ENCODE peak calls at places on chromosomes 1 and 21, in seven cellular contexts. B is WERI-Rb-1, A is NT2/D1, C is esophagus squamous epithelium, X is astrocyte, S is heart right ventricle, Q is right atrium auricular region. T is an unnamed sample. For H3K27me3, the result is how much of the 10 kb centered on the place peaks cover.

GRCh38 chr21:45161039-45161945 is 86.9 kb downstream of the ADARB1 start:
- DNase-seq in B (peak), A (no peak), C (no peak), X (no peak), S (no peak), Q (no peak), T (no peak)

GRCh38 chr1:113849072-113849471 is 22.4 kb downstream of the PTPN22 start:
- DNase-seq in B (no peak), A (no peak), C (no peak), X (no peak), S (no peak), Q (no peak), T (no peak)

GRCh38 chr1:222928212-222928611 is 113.4 kb downstream of the DISP1 start:
- DNase-seq in B (peak), A (peak), C (no peak), X (peak), S (peak), Q (peak), T (no peak)

GRCh38 chr1:81126989-81127571 is 673.7 kb upstream of the ADGRL2 start:
- DNase-seq in B (peak), A (no peak), C (no peak), X (peak), S (no peak), Q (no peak), T (no peak)

GRCh38 chr1:200184196-200184595 is 156.7 kb downstream of the NR5A2 start:
- DNase-seq in B (no peak), A (no peak), C (peak), X (peak), S (peak), Q (peak), T (no peak)

GRCh38 chr1:219385786-219386427 is 212.2 kb downstream of the LYPLAL1 start:
- DNase-seq in B (peak), A (peak), C (no peak), X (peak), S (no peak), Q (no peak), T (peak)

GRCh38 chr1:244599937-244600350 is 53.0 kb upstream of the DESI2 start:
- DNase-seq in B (no peak), A (no peak), C (no peak), X (peak), S (no peak), Q (no peak), T (no peak)

GRCh38 chr1:205144751-205145150 is 23.0 kb upstream of the RBBP5 start:
- DNase-seq in B (no peak), A (no peak), C (no peak), X (peak), S (no peak), Q (no peak), T (no peak)

GRCh38 chr1:81430955-81431646 is 369.6 kb upstream of the ADGRL2 start:
- DNase-seq in B (no peak), A (peak), C (no peak), X (no peak), S (no peak), Q (no peak), T (no peak)

GRCh38 chr1:153380711-153381110 is 5.3 kb upstream of the S100A12 start:
- DNase-seq in B (no peak), A (no peak), C (no peak), X (no peak), S (no peak), Q (peak), T (no peak)

GRCh38 chr1:151157067-151157531 is 650 bp downstream of the TNFAIP8L2 start:
- DNase-seq in B (no peak), A (no peak), C (no peak), X (no peak), S (no peak), Q (no peak), T (peak)

GRCh38 chr1:6128276-6129081 is 51.6 kb downstream of the CHD5 start:
- DNase-seq in B (no peak), A (no peak), C (no peak), X (no peak), S (peak), Q (no peak), T (no peak)

GRCh38 chr1:203287109-203287893 is 18.0 kb upstream of the BTG2 start:
- DNase-seq in B (peak), A (no peak), C (peak), X (no peak), S (peak), Q (peak), T (peak)

GRCh38 chr1:213409971-213410370 is 358.9 kb downstream of the RPS6KC1 start:
- DNase-seq in B (no peak), A (peak), C (no peak), X (no peak), S (no peak), Q (no peak), T (no peak)

GRCh38 chr1:200795151-200795550 is 56.5 kb downstream of the CAMSAP2 start:
- DNase-seq in B (no peak), A (no peak), C (no peak), X (peak), S (no peak), Q (no peak), T (no peak)

GRCh38 chr1:43671626-43672330 is 21.8 kb downstream of the KDM4A start:
- DNase-seq in B (no peak), A (no peak), C (no peak), X (peak), S (no peak), Q (no peak), T (no peak)

GRCh38 chr1:94819945-94820746 is at the start of gene SLC44A3:
- DNase-seq in B (peak), A (peak), C (no peak), X (peak), S (peak), Q (no peak), T (no peak)

GRCh38 chr1:209421186-209421585 is 162.3 kb upstream of the CAMK1G start:
- DNase-seq in B (no peak), A (no peak), C (no peak), X (no peak), S (no peak), Q (no peak), T (no peak)

GRCh38 chr1:59156526-59157196 is 140.2 kb upstream of the FGGY start:
- DNase-seq in B (peak), A (peak), C (no peak), X (peak), S (no peak), Q (no peak), T (no peak)

GRCh38 chr1:2519729-2520128 is 6.7 kb downstream of the PANK4 start:
- DNase-seq in B (no peak), A (no peak), C (no peak), X (no peak), S (no peak), Q (no peak), T (no peak)

GRCh38 chr1:111739222-111739983 is at the start of gene INKA2:
- DNase-seq in B (peak), A (peak), C (peak), X (peak), S (peak), Q (peak), T (peak)

GRCh38 chr1:84407524-84408318 is 9.4 kb downstream of the DNASE2B start:
- DNase-seq in B (no peak), A (no peak), C (no peak), X (no peak), S (no peak), Q (no peak), T (no peak)

GRCh38 chr1:233424727-233425222 is 97.3 kb downstream of the MAP3K21 start:
- DNase-seq in B (no peak), A (no peak), C (no peak), X (no peak), S (no peak), Q (no peak), T (no peak)

GRCh38 chr1:67458663-67459062 is 28.5 kb upstream of the SERBP1 start:
- DNase-seq in B (no peak), A (peak), C (no peak), X (no peak), S (no peak), Q (no peak), T (no peak)

GRCh38 chr21:23016617-23017016 is 2018.4 kb downstream of the NCAM2 start:
- DNase-seq in B (peak), A (peak), C (no peak), X (no peak), S (no peak), Q (no peak), T (no peak)

GRCh38 chr1:32071758-32072621 is 749 bp upstream of the TMEM39B start:
- DNase-seq in B (no peak), A (no peak), C (no peak), X (peak), S (no peak), Q (no peak), T (no peak)

GRCh38 chr21:15005391-15005790 is 59.4 kb downstream of the NRIP1 start:
- DNase-seq in B (peak), A (peak), C (no peak), X (no peak), S (no peak), Q (no peak), T (peak)

GRCh38 chr1:13702425-13703127 is 2.6 kb downstream of the PRDM2 start:
- DNase-seq in B (no peak), A (no peak), C (no peak), X (no peak), S (no peak), Q (no peak), T (peak)

GRCh38 chr1:117892512-117892911 is 36.9 kb downstream of the GDAP2 start:
- DNase-seq in B (no peak), A (no peak), C (no peak), X (no peak), S (no peak), Q (no peak), T (no peak)

GRCh38 chr1:78061825-78062523 is 16.2 kb downstream of the GIPC2 start:
- DNase-seq in B (no peak), A (no peak), C (no peak), X (peak), S (no peak), Q (no peak), T (no peak)

GRCh38 chr1:54588377-54588776 is 34.9 kb downstream of the FAM151A start:
- DNase-seq in B (no peak), A (no peak), C (no peak), X (no peak), S (no peak), Q (no peak), T (no peak)

GRCh38 chr21:33699277-33699676 is 57.0 kb downstream of the ITSN1 start:
- DNase-seq in B (no peak), A (no peak), C (no peak), X (no peak), S (peak), Q (no peak), T (no peak)

GRCh38 chr1:237851209-237851845 is 39.4 kb downstream of the ZP4 start:
- DNase-seq in B (peak), A (peak), C (no peak), X (peak), S (no peak), Q (no peak), T (no peak)

GRCh38 chr1:214280386-214281029 is 451 bp upstream of the SMYD2 start:
- DNase-seq in B (peak), A (no peak), C (no peak), X (peak), S (peak), Q (peak), T (no peak)

GRCh38 chr1:211324992-211325775 is 1.4 kb upstream of the TRAF5 start:
- DNase-seq in B (no peak), A (no peak), C (no peak), X (no peak), S (no peak), Q (no peak), T (no peak)

GRCh38 chr1:35507947-35508346 is 49.3 kb downstream of the KIAA0319L start:
- DNase-seq in B (no peak), A (no peak), C (no peak), X (no peak), S (no peak), Q (no peak), T (no peak)

DNA sequence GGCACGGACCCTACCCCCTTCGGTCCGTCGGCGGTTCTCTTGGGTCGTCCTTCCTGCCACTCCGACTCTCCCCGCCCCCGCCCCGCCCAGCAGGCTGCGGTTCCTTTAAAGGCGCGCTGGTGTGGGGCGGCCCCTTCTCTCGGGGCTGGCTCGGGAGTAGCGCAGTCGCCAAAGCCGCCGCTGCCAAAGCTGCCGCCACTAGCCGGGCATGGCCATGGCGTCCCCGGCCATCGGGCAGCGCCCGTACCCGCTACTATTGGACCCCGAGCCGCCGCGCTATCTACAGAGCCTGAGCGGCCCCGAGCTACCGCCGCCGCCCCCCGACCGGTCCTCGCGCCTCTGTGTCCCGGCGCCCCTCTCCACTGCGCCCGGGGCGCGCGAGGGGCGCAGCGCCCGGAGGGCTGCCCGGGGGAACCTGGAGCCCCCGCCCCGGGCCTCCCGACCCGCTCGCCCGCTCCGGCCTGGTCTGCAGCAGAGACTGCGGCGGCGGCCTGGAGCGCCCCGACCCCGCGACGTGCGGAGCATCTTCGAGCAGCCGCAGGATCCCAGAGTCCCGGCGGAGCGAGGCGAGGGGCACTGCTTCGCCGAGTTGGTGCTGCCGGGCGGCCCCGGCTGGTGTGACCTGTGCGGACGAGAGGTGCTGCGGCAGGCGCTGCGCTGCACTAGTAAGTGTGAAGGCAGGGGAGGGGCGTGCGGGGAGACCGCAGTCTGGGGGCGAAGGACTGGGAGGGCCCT is at the start of gene RASSF5:
- DNase-seq in B (peak), A (peak), C (peak), X (peak), S (peak), Q (peak), T (peak)
- H3K27me3 ChIP-seq in B (under half), A (half or more), C (under half), X (under half), S (under half), Q (under half), T (under half)

DNA sequence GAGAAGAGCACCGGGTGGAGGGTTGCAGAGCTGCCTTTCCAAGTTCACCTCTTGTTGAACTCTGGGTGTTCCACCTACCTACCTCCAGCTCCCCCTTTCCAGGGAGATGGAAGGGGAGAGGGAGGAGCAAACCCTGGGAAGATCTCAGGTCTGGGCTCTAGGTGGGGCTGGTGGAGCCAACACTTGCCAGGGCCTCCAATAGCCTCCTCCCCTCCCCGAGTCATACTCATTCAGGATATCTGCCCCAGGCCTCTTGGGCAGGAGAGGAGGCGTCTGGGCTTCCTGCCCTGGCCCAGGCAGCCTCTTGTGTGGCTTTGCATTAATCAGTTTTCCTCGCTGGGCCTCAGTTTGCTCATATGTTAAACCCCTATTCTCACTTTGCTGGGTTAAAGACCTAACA is 13.4 kb downstream of the RAP1GAP start:
- DNase-seq in B (peak), A (peak), C (no peak), X (no peak), S (no peak), Q (no peak), T (no peak)
- H3K27me3 ChIP-seq in B (under half), A (under half), C (under half), X (under half), S (under half), Q (under half), T (under half)

GRCh38 chr1:105730701-105731100 is 1325.8 kb upstream of the PRMT6 start:
- DNase-seq in B (no peak), A (no peak), C (no peak), X (no peak), S (no peak), Q (no peak), T (no peak)

GRCh38 chr1:105736349-105736748 is 1320.1 kb upstream of the PRMT6 start:
- DNase-seq in B (no peak), A (no peak), C (no peak), X (no peak), S (no peak), Q (no peak), T (no peak)
- H3K27me3 ChIP-seq in B (under half), A (under half), C (under half), X (under half), S (under half), Q (under half), T (under half)

GRCh38 chr1:38819516-38819915 is 40.1 kb downstream of the RRAGC start:
- DNase-seq in B (no peak), A (no peak), C (no peak), X (no peak), S (no peak), Q (no peak), T (no peak)
- H3K27me3 ChIP-seq in B (under half), A (under half), C (half or more), X (half or more), S (half or more), Q (under half), T (under half)

DNA sequence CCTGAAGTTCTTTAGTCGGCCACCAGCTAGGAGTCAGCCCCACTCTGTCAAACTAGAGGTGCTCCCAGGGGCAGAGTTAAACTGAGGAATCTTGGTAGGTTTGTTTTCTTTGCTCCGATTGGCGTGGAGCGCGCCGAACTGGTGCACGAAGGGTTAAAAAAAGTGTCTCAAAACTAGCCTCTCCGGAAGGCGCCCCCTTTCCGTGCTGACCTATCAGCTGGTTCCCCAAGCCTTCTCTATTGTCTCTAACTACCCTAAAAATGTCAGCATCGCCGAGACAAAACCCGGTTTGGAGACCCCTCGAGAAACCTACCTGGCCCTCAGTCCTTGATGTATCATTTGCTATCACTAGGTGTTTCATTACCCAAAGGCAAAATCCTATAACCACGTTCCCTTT is 2.2 kb downstream of the TGFB2 start:
- DNase-seq in B (no peak), A (no peak), C (no peak), X (peak), S (no peak), Q (no peak), T (no peak)
- H3K27me3 ChIP-seq in B (under half), A (half or more), C (under half), X (under half), S (under half), Q (under half), T (under half)

GRCh38 chr1:248622491-248623106 is 12.3 kb downstream of the OR2T11 start:
- DNase-seq in B (no peak), A (no peak), C (no peak), X (peak), S (no peak), Q (no peak), T (no peak)
- H3K27me3 ChIP-seq in B (half or more), A (under half), C (under half), X (under half), S (under half), Q (under half), T (under half)

GRCh38 chr1:159892944-159893343 is 7.0 kb downstream of the CFAP45 start:
- DNase-seq in B (peak), A (no peak), C (no peak), X (no peak), S (no peak), Q (no peak), T (no peak)

GRCh38 chr1:159889202-159889601 is 10.8 kb downstream of the CFAP45 start:
- DNase-seq in B (no peak), A (no peak), C (no peak), X (no peak), S (no peak), Q (no peak), T (no peak)

GRCh38 chr1:159889821-159890252 is 10.1 kb downstream of the CFAP45 start:
- DNase-seq in B (no peak), A (no peak), C (no peak), X (peak), S (no peak), Q (no peak), T (no peak)

GRCh38 chr1:159896086-159896930 is 3.7 kb downstream of the CFAP45 start:
- DNase-seq in B (no peak), A (no peak), C (no peak), X (no peak), S (no peak), Q (no peak), T (no peak)

GRCh38 chr1:159891275-159892157 is 8.4 kb downstream of the CFAP45 start:
- DNase-seq in B (peak), A (peak), C (peak), X (peak), S (peak), Q (peak), T (peak)
- H3K27me3 ChIP-seq in B (half or more), A (under half), C (under half), X (under half), S (under half), Q (under half), T (under half)

DNA sequence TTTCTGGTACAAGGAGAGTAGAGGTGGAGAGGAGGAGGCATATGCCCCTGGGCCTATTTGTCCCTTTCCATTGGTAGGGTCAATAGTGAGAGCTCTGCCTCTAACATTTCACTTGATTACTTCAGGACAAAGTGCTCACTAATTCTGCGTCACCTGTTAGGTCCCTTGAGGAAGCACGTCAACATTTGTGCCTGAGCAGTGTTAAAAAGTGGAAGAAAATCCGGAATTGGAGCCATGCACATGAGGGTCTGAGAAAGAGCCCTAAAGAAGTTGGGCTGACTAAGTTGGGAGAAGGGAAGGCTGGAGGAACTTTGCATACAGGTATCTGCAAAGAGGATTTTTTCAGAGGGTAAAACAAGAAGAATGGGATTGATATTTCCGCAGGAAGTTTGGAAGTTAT is 1.9 kb downstream of the SLC25A44 start:
- DNase-seq in B (no peak), A (no peak), C (no peak), X (no peak), S (no peak), Q (no peak), T (no peak)
- H3K27me3 ChIP-seq in B (under half), A (under half), C (under half), X (under half), S (under half), Q (under half), T (under half)

T was measured in CD8-positive, alpha-beta T cell.